ENCODE peak calls at places on chromosomes 13 and 19, in seven cellular contexts. N is RWPE1, I is OCI-LY7, F is keratinocyte, Y is endothelial cell of umbilical vein, R is lower lobe of right lung, T is IMR-90. K is an unnamed sample.

GRCh38 chr19:588758-589692 is 656 bp upstream of the HCN2 start:
- DNase-seq in Y (no peak), F (no peak), R (no peak), N (no peak), I (peak), T (no peak), K (no peak)

GRCh38 chr13:63092461-63092860 is 1676.8 kb upstream of the PCDH20 start:
- DNase-seq in T (peak), Y (no peak), N (no peak), F (no peak), I (no peak), R (no peak), K (no peak)

GRCh38 chr19:5953034-5953589 is 24.8 kb downstream of the RANBP3 start:
- DNase-seq in I (no peak), Y (peak), F (no peak), N (no peak), T (peak), R (no peak), K (no peak)

GRCh38 chr13:65783383-65783782 is 1446.8 kb downstream of the PCDH9 start:
- DNase-seq in T (no peak), I (no peak), N (no peak), R (no peak), F (no peak), Y (no peak), K (no peak)

GRCh38 chr19:8261881-8262280 is 46.3 kb downstream of the CD320 start:
- DNase-seq in T (no peak), R (no peak), Y (no peak), N (no peak), F (no peak), I (no peak), K (no peak)

GRCh38 chr13:31731923-31732322 is 7.4 kb upstream of the RXFP2 start:
- DNase-seq in N (no peak), F (no peak), I (no peak), R (no peak), Y (peak), T (no peak), K (no peak)

GRCh38 chr13:51819544-51819943 is 15.6 kb upstream of the DHRS12 start:
- DNase-seq in F (no peak), I (no peak), Y (no peak), T (no peak), N (no peak), R (no peak), K (no peak)

GRCh38 chr19:44878119-44878865 is 12.8 kb upstream of the TOMM40 start:
- DNase-seq in R (no peak), F (no peak), T (no peak), Y (no peak), I (no peak), N (no peak), K (no peak)

GRCh38 chr13:48603375-48603774 is 50.4 kb upstream of the CYSLTR2 start:
- DNase-seq in N (no peak), Y (no peak), T (no peak), I (no peak), F (no peak), R (no peak), K (no peak)

GRCh38 chr13:44236370-44236769 is 137.3 kb upstream of the SERP2 start:
- DNase-seq in R (no peak), I (no peak), T (peak), F (no peak), Y (no peak), N (no peak), K (no peak)

GRCh38 chr13:73623281-73623680 is 510.9 kb downstream of the KLF12 start:
- DNase-seq in I (no peak), T (no peak), R (no peak), N (no peak), F (no peak), Y (no peak), K (no peak)

GRCh38 chr13:40539954-40540706 is 126.3 kb downstream of the FOXO1 start:
- DNase-seq in I (no peak), F (peak), T (peak), N (peak), R (no peak), Y (peak), K (no peak)

GRCh38 chr19:7632340-7633203 is 947 bp downstream of the PCP2 start:
- DNase-seq in Y (no peak), I (no peak), R (no peak), T (no peak), N (no peak), F (no peak), K (no peak)

GRCh38 chr13:30253830-30254229 is 53.5 kb downstream of the KATNAL1 start:
- DNase-seq in T (no peak), N (no peak), I (no peak), R (no peak), F (no peak), Y (no peak), K (no peak)

GRCh38 chr19:46654621-46655152 is 6.3 kb downstream of the DACT3 start:
- DNase-seq in T (no peak), Y (no peak), N (no peak), F (no peak), I (no peak), R (no peak), K (no peak)

GRCh38 chr13:67351915-67352314 is 121.8 kb upstream of the PCDH9 start:
- DNase-seq in I (no peak), R (no peak), Y (no peak), F (no peak), N (peak), T (peak), K (no peak)

GRCh38 chr19:18436651-18437478 is 1.1 kb downstream of the ISYNA1 start:
- DNase-seq in I (peak), Y (peak), T (peak), F (no peak), N (no peak), R (peak), K (no peak)

GRCh38 chr13:44312898-44313551 is 60.6 kb upstream of the SERP2 start:
- DNase-seq in R (no peak), T (peak), I (no peak), Y (peak), N (peak), F (peak), K (peak)

GRCh38 chr19:54209058-54209747 is 8.5 kb downstream of the RPS9 start:
- DNase-seq in Y (no peak), T (no peak), R (no peak), F (no peak), N (no peak), I (no peak), K (no peak)

GRCh38 chr13:48783181-48783630 is 129.5 kb downstream of the CYSLTR2 start:
- DNase-seq in I (no peak), R (peak), T (peak), F (no peak), Y (peak), N (peak), K (no peak)

GRCh38 chr13:99989376-99990044 is 7.9 kb downstream of the ZIC2 start:
- DNase-seq in T (no peak), N (no peak), R (no peak), F (no peak), Y (no peak), I (no peak), K (no peak)

GRCh38 chr13:73938375-73939070 is 195.7 kb downstream of the KLF12 start:
- DNase-seq in R (no peak), T (peak), I (no peak), Y (peak), F (peak), N (peak), K (peak)

GRCh38 chr19:40348961-40349507 is 539 bp downstream of the PLD3 start:
- DNase-seq in Y (peak), I (peak), T (peak), R (no peak), F (no peak), N (peak), K (no peak)

GRCh38 chr13:32746474-32746873 is 160.2 kb downstream of the PDS5B start:
- DNase-seq in R (no peak), Y (no peak), F (no peak), I (no peak), N (no peak), T (no peak), K (no peak)

GRCh38 chr13:109431217-109431616 is 355.2 kb downstream of the IRS2 start:
- DNase-seq in Y (no peak), I (no peak), T (no peak), F (no peak), R (no peak), N (no peak), K (no peak)

GRCh38 chr19:6677924-6678689 is 8.1 kb upstream of the TNFSF14 start:
- DNase-seq in Y (no peak), N (no peak), I (no peak), F (no peak), T (no peak), R (no peak), K (no peak)

GRCh38 chr19:49387936-49388372 is at the start of gene KASH5:
- DNase-seq in I (peak), N (peak), F (no peak), Y (peak), R (peak), T (peak), K (no peak)

GRCh38 chr19:16021796-16022195 is 54.5 kb upstream of the TPM4 start:
- DNase-seq in I (no peak), Y (no peak), R (no peak), N (no peak), F (no peak), T (no peak), K (no peak)

GRCh38 chr13:40031031-40031430 is 375.6 kb downstream of the COG6 start:
- DNase-seq in N (peak), F (no peak), Y (peak), T (peak), I (no peak), R (no peak), K (no peak)

DNA sequence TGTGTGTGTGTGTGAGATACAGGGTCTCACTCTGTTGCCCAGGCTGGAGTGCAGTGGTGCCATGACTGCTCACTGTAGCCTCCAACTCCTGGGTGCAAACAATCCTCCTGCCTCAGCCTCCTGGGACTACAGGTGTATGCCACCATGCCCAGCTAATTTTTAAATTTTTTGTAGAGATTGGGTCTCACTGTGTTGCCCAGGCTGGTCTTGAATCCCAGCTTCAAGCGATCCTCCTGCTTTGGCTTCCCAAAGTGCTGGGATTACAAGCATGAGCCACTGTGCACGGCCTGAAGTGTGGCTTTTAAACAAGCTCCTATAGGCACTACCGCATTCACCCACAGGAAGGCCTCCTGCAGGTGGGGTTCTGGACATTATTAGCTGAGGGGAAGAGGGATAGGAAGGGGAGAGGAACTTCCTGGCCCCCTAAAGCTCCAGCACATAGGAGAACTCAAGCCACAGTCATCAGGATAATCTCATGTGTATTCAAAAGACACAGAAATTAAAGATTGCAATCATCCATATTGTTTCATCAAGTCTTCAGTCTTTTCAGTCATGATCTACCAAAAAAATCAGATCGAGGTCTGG is 24.8 kb upstream of the SLC46A3 start:
- DNase-seq in F (no peak), R (no peak), Y (no peak), T (no peak), I (no peak), N (no peak), K (no peak)
- H3K27ac ChIP-seq in F (no peak), R (peak), Y (peak), T (no peak), I (no peak), N (no peak), K (no peak)

GRCh38 chr19:52190679-52191293 is 934 bp downstream of the PPP2R1A start:
- DNase-seq in R (peak), N (no peak), I (peak), T (peak), F (no peak), Y (no peak), K (no peak)
- H3K27ac ChIP-seq in R (peak), N (peak), I (peak), T (peak), F (peak), Y (peak), K (peak)

DNA sequence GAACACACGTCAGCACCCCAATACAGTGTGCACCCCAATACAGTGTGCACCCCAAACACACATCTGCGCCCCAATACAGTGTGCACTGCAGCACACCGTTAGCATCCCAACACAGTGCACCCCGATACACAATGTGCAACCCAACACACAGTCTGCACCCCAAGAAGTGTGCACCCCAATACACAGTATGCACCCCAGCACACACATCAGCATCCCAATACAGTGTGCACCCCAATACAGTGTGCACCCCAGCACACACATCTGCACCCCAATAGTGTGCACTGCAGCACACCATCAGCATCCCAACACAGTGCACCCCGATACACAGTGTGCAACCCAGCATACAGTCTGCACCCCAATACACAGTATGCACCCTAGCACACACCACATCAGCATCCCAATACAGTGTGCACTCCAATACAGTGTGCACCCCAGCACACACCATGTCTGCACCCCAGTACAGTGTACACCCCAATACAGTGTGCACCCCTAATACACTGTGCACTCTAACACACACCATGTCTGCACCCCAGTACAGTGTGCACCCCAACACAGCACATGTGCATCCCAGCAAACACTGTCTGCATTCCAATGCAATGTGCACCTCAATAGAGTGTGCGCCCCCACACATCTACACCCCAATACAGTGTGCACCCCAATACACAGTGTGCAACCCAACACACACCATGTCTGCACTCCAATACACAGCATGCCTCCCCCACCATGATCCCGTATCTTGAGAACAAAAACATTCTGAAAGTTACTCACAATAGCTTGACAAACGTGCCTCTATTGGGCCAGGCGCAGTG is 858 bp upstream of the CARS2 start:
- DNase-seq in R (no peak), N (no peak), T (no peak), F (no peak), Y (no peak), I (no peak), K (no peak)
- H3K27ac ChIP-seq in R (peak), N (peak), T (peak), F (peak), Y (no peak), I (peak), K (no peak)

DNA sequence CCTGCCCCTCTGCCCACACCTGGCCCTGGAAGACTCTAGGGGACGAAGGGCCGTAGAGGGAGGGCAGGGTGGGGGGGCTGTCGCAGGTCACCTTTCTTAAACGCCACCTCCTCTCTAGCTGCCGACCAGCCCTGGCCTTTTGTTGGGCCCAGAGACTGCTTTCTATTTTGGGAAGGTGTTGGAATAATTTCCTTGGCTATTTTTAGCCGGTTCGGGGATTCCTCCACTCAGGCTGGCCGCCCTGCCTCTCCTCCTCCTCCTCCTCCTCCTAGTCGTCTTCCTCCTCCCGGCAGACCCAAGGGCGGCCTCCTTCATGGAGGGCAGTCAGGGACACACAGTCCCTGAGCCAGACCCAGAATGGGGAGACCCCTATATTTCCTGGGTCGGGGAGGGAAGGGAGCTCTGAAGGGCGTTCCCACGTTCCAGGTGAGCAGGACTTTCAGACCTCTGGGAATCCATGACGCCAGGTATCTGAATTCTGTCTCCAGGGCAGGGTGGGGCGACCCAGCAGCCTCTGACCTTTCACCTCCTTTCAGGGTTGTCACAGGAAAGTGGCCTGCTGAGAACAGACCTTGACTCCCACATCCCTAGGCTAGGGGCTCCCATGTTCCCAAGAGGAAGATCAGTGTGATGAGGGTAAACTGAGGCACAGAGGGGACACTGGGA is 19.9 kb downstream of the GADD45B start:
- DNase-seq in T (no peak), N (no peak), Y (no peak), I (no peak), F (no peak), R (no peak), K (no peak)
- H3K27ac ChIP-seq in T (no peak), N (peak), Y (peak), I (no peak), F (no peak), R (peak), K (peak)

DNA sequence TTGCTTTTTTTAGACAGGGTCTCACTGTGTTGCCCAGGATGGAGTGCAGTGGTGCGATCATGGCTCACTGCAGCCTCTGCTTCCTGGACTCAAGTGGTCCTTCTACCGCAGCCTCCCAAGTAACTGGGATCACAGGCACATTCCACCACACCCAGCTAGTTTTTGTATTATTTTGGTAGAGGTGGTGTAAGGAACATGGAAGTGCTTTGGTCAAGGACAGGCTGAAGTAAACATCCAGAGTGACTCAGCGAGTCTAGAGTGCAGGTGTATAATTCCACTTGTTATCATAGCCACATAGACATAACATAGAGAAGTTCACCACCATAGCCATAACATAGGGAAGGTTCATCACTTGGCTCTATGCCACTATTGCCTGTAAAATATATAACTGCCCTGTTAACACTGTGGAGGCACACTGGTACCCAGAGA is 98.6 kb downstream of the RBM26 start:
- DNase-seq in F (no peak), N (no peak), R (no peak), T (peak), Y (no peak), I (no peak), K (no peak)
- H3K27ac ChIP-seq in F (no peak), N (no peak), R (no peak), T (no peak), Y (no peak), I (no peak), K (no peak)

GRCh38 chr13:97112451-97113152 is 109.5 kb upstream of the MBNL2 start:
- DNase-seq in Y (no peak), N (no peak), I (no peak), R (no peak), T (peak), F (no peak), K (no peak)

GRCh38 chr13:97109256-97109655 is 112.9 kb upstream of the MBNL2 start:
- DNase-seq in F (no peak), N (no peak), R (no peak), Y (no peak), T (no peak), I (no peak), K (no peak)

GRCh38 chr13:97113231-97114001 is 108.7 kb upstream of the MBNL2 start:
- DNase-seq in R (no peak), T (no peak), F (no peak), Y (no peak), N (no peak), I (no peak), K (no peak)

GRCh38 chr13:97109841-97110492 is 112.2 kb upstream of the MBNL2 start:
- DNase-seq in I (peak), N (peak), F (peak), R (peak), Y (peak), T (peak), K (peak)

GRCh38 chr13:97111705-97112104 is 110.4 kb upstream of the MBNL2 start:
- DNase-seq in F (no peak), I (no peak), R (no peak), N (no peak), T (no peak), Y (peak), K (no peak)
- H3K27ac ChIP-seq in F (no peak), I (no peak), R (no peak), N (no peak), T (peak), Y (no peak), K (no peak)

GRCh38 chr19:2099054-2099501 is 2.4 kb downstream of the IZUMO4 start:
- DNase-seq in T (no peak), R (no peak), F (no peak), Y (no peak), I (no peak), N (no peak), K (no peak)
- H3K27ac ChIP-seq in T (no peak), R (no peak), F (no peak), Y (no peak), I (no peak), N (peak), K (no peak)